ENCODE peak calls at places on chromosome 5, in nine cellular contexts. T, X, W, O, D, P, Y, H and G are unnamed samples.

GRCh38 chr5:8208307-8208706 is 339.4 kb downstream of the MTRR start:
- DNase-seq in Y (no peak), O (no peak), W (peak; percentile 85), P (no peak), X (no peak), T (no peak), D (no peak), H (no peak), G (no peak)

GRCh38 chr5:77718934-77719610 is 57.1 kb downstream of the TBCA start:
- DNase-seq in Y (no peak), P (no peak), H (no peak), T (no peak), W (no peak), D (no peak), X (no peak), O (no peak), G (no peak)

GRCh38 chr5:1292846-1293415 is 1.9 kb downstream of the TERT start:
- DNase-seq in Y (peak; percentile 70), X (no peak), P (no peak), D (no peak), T (no peak), O (no peak), H (no peak), W (no peak), G (no peak)

GRCh38 chr5:1118738-1119137 is 6.9 kb upstream of the SLC12A7 start:
- DNase-seq in X (peak; percentile 80), W (no peak), D (peak; percentile 77), T (peak; percentile 73), O (no peak), Y (no peak), P (no peak), H (peak; percentile 62), G (no peak)

GRCh38 chr5:73591698-73592501 is 26.4 kb downstream of the UTP15 start:
- DNase-seq in Y (no peak), X (no peak), O (no peak), H (no peak), P (no peak), T (no peak), W (no peak), D (no peak), G (no peak)

GRCh38 chr5:111968459-111968858 is 211.5 kb upstream of the NREP start:
- DNase-seq in O (no peak), Y (no peak), D (no peak), H (no peak), W (no peak), X (no peak), T (no peak), P (no peak), G (no peak)

GRCh38 chr5:81208904-81209303 is 24.2 kb upstream of the CKMT2 start:
- DNase-seq in W (no peak), D (no peak), H (no peak), P (no peak), O (no peak), Y (no peak), X (no peak), T (no peak), G (no peak)

GRCh38 chr5:6790346-6790865 is 77.2 kb downstream of the TENT4A start:
- DNase-seq in T (no peak), O (no peak), P (no peak), X (no peak), D (no peak), W (peak; percentile 82), H (no peak), Y (no peak), G (no peak)

GRCh38 chr5:141508440-141508807 is 19.5 kb downstream of the PCDHGC5 start:
- DNase-seq in W (no peak), T (no peak), Y (no peak), X (no peak), D (no peak), O (no peak), H (no peak), P (no peak), G (no peak)

GRCh38 chr5:141506381-141507155 is 17.7 kb downstream of the PCDHGC5 start:
- DNase-seq in X (no peak), T (no peak), W (no peak), O (no peak), D (no peak), H (no peak), Y (no peak), P (no peak), G (no peak)

GRCh38 chr5:141510160-141510559 is 21.3 kb downstream of the PCDHGC5 start:
- DNase-seq in H (no peak), D (no peak), W (no peak), Y (no peak), O (no peak), P (no peak), T (no peak), X (no peak), G (no peak)

GRCh38 chr5:141508808-141509611 is 20.1 kb downstream of the PCDHGC5 start:
- DNase-seq in X (no peak), T (peak; percentile 41), Y (no peak), W (no peak), H (no peak), O (no peak), D (no peak), P (no peak), G (peak; percentile 80)

DNA sequence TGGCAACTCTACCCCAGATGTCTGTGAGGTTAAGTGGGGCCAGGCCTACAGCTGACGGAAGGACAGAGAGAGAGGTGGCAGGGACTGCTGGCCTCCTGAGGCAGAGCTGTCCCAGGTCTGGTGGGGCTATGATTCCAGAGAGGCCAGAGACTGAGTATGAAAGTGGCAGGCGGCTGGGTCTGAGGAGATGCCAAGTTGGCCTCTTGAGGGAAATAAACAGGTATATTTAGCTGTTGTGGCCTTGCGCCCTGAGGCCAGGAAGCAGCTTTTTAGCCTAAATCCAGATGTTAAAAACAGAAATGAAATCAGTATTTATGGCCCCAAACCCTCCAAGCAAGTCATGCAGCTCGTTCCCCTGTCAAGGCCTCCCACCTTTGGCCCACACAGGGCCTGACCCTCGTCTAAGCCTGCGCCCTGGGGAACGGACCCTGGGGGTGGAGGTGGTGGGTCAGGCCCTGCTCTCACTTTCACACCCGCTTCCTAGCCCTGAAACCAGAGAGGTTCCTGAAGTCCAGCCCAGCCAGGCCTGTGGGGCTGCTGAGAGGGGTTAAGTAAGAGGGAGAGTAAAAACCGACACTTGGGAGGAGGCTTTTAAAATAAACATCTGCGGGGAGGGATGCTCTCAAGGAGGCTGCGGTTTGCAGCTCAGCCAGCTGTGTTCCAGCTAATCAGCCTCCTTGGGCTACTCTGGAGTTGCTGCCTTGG is 18.7 kb downstream of the PCDHGC5 start:
- DNase-seq in W (no peak), D (no peak), X (no peak), T (no peak), Y (no peak), H (no peak), O (no peak), P (no peak), G (no peak)
- TF ChIP-seq POLR2AphosphoS5 in W (peak; percentile 54), D (no peak), X (no peak), T (no peak), Y (peak; percentile 50), H (no peak), O (no peak), P (no peak), G (no peak)

GRCh38 chr5:67163863-67164595 is 32.6 kb downstream of the CD180 start:
- DNase-seq in H (no peak), X (no peak), W (no peak), D (no peak), O (no peak), Y (peak; percentile 78), T (no peak), P (no peak), G (no peak)

GRCh38 chr5:67164856-67165523 is 31.6 kb downstream of the CD180 start:
- DNase-seq in H (no peak), Y (peak; percentile 75), O (no peak), D (no peak), T (no peak), X (no peak), W (no peak), P (no peak), G (no peak)

GRCh38 chr5:67165524-67166459 is 30.8 kb downstream of the CD180 start:
- DNase-seq in H (peak; percentile 78), Y (peak; percentile 95), W (peak; percentile 95), X (peak; percentile 18), D (peak; percentile 89), P (peak; percentile 85), T (peak; percentile 90), O (peak; percentile 73), G (peak; percentile 94)

GRCh38 chr5:67166886-67167285 is 29.7 kb downstream of the CD180 start:
- DNase-seq in P (no peak), H (no peak), O (no peak), D (no peak), W (no peak), X (no peak), Y (no peak), T (no peak), G (peak; percentile 17)

GRCh38 chr5:67166460-67166871 is 30.1 kb downstream of the CD180 start:
- DNase-seq in X (no peak), H (no peak), O (peak; percentile 7), D (peak; percentile 63), Y (peak; percentile 92), T (peak; percentile 70), P (peak; percentile 74), W (no peak), G (no peak)
- H3K4me1 ChIP-seq in X (no peaks in the 10 kb centered on the region), H (no peaks in the 10 kb centered on the region), O (peaks cover 7% of the 10 kb centered on the region), D (peaks cover 5% of the 10 kb centered on the region), Y (no peaks in the 10 kb centered on the region), T (peaks cover 10% of the 10 kb centered on the region), P (peaks cover 7% of the 10 kb centered on the region), W (peaks cover 21% of the 10 kb centered on the region), G (no peaks in the 10 kb centered on the region)

GRCh38 chr5:60546157-60546556 is 153.8 kb downstream of the DEPDC1B start:
- DNase-seq in H (no peak), D (no peak), W (no peak), P (no peak), O (no peak), X (no peak), Y (no peak), T (peak; percentile 11), G (no peak)

GRCh38 chr5:60551829-60552228 is 148.1 kb downstream of the DEPDC1B start:
- DNase-seq in H (no peak), T (no peak), W (no peak), P (no peak), Y (no peak), D (no peak), X (no peak), O (no peak), G (no peak)

GRCh38 chr5:60551250-60551649 is 148.7 kb downstream of the DEPDC1B start:
- DNase-seq in W (no peak), O (no peak), D (no peak), H (no peak), P (no peak), T (no peak), Y (no peak), X (no peak), G (no peak)

GRCh38 chr5:60549841-60550240 is 150.1 kb downstream of the DEPDC1B start:
- DNase-seq in O (no peak), X (no peak), Y (no peak), H (no peak), W (no peak), P (no peak), T (no peak), D (no peak), G (no peak)

DNA sequence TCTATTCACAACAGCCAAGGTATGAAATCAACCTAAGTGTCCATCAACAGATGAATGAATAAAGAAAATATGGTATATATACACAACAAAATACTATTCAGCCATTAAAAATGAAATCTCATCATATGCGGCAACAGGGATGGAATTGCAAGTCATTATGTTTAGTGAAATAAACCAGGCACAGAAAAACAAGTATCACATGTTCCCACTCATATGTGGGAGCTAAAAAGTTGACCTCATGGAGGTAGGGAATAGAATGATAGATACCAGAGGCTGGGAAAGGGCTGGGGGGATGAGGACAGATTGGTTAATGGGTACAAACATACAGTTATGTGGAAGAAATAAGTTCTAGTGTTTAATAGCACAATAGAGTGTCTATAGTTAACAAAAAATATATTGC is 149.7 kb downstream of the DEPDC1B start:
- DNase-seq in X (no peak), D (no peak), P (no peak), H (no peak), W (no peak), O (no peak), Y (no peak), T (no peak), G (no peak)
- TF ChIP-seq CTCF in X (no peak), D (no peak), P (no peak), H (no peak), W (no peak), O (no peak), Y (no peak), T (no peak), G (no peak)

DNA sequence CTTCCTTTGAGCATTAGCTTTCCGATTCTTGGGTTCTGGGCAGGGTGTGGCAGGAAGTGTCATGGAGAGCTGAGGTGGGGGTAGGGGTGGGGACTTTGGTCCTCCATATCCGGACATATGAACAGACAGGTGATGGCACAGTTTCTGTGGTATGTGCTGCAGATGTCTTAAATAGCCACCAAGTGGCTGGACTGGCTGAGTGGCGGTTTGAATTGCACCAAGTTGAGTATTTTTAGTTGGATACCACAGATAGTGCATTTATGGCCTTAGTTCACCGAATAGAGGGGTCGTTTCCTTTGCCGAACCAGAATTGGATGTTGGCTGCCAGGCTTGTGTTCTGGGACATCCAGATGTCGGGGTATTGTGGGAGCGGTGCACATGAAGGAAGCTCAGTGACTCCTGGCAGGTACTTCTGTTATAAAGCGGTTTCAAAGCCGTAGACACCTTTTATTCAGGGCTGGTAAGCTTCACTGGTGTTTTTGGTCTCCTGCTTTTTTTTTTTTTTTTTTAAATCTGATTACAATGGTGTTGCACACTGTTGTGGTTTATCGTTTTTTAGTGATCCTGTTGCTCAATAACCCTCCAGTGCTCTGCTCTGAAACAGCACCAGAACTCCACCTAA is 15.1 kb upstream of the TNFAIP8 start:
- DNase-seq in X (no peak), D (no peak), T (peak; percentile 70), Y (peak; percentile 82), O (no peak), P (no peak), H (no peak), W (no peak), G (no peak)
- TF ChIP-seq POLR2AphosphoS5 in X (no peak), D (no peak), T (no peak), Y (no peak), O (no peak), P (no peak), H (no peak), W (no peak), G (no peak)